ENCODE peak calls at places on chromosomes 3 and 15, in four cellular contexts. One of them, this sample, is unnamed.

GRCh38 chr3:39644176-39644575 is 165.2 kb upstream of the MYRIP start:
- DNase-seq in fibroblast of villous mesenchyme: peak; percentile 72
- DNase-seq in CD8-positive, alpha-beta T cell: no peak
- DNase-seq in GM06990: no peak
- DNase-seq in this sample: peak; percentile 79

GRCh38 chr3:77687545-77687944 is 647.6 kb downstream of the ROBO2 start:
- DNase-seq in fibroblast of villous mesenchyme: no peak
- DNase-seq in CD8-positive, alpha-beta T cell: no peak
- DNase-seq in GM06990: no peak
- DNase-seq in this sample: no peak

GRCh38 chr15:58467121-58467721 is 35.4 kb downstream of the LIPC start:
- DNase-seq in fibroblast of villous mesenchyme: peak; percentile 73
- DNase-seq in CD8-positive, alpha-beta T cell: no peak
- DNase-seq in GM06990: no peak
- DNase-seq in this sample: no peak

GRCh38 chr15:85380860-85381535 is 595 bp downstream of the AKAP13 start:
- DNase-seq in fibroblast of villous mesenchyme: no peak
- DNase-seq in CD8-positive, alpha-beta T cell: peak; percentile 63
- DNase-seq in GM06990: peak; percentile 76
- DNase-seq in this sample: no peak

GRCh38 chr3:190097025-190097424 is 23.7 kb downstream of the P3H2 start:
- DNase-seq in fibroblast of villous mesenchyme: no peak
- DNase-seq in CD8-positive, alpha-beta T cell: no peak
- DNase-seq in GM06990: peak; percentile 82
- DNase-seq in this sample: no peak

GRCh38 chr15:80693682-80694623 is 1.2 kb upstream of the ABHD17C start:
- DNase-seq in fibroblast of villous mesenchyme: peak; percentile 46
- DNase-seq in CD8-positive, alpha-beta T cell: no peak
- DNase-seq in GM06990: no peak
- DNase-seq in this sample: no peak

GRCh38 chr3:161420746-161421145 is 49.4 kb upstream of the SPTSSB start:
- DNase-seq in fibroblast of villous mesenchyme: peak; percentile 19
- DNase-seq in CD8-positive, alpha-beta T cell: no peak
- DNase-seq in GM06990: no peak
- DNase-seq in this sample: no peak

GRCh38 chr3:110568246-110568645 is 503.4 kb upstream of the NECTIN3 start:
- DNase-seq in fibroblast of villous mesenchyme: peak; percentile 48
- DNase-seq in CD8-positive, alpha-beta T cell: no peak
- DNase-seq in GM06990: no peak
- DNase-seq in this sample: peak; percentile 88

GRCh38 chr3:85228966-85229365 is 270.2 kb downstream of the CADM2 start:
- DNase-seq in fibroblast of villous mesenchyme: no peak
- DNase-seq in CD8-positive, alpha-beta T cell: no peak
- DNase-seq in GM06990: no peak
- DNase-seq in this sample: no peak

GRCh38 chr3:51961607-51962569 is 5.4 kb downstream of the PCBP4 start:
- DNase-seq in fibroblast of villous mesenchyme: no peak
- DNase-seq in CD8-positive, alpha-beta T cell: no peak
- DNase-seq in GM06990: no peak
- DNase-seq in this sample: no peak

GRCh38 chr3:108182339-108182738 is 39.9 kb downstream of the IFT57 start:
- DNase-seq in fibroblast of villous mesenchyme: no peak
- DNase-seq in CD8-positive, alpha-beta T cell: no peak
- DNase-seq in GM06990: no peak
- DNase-seq in this sample: peak; percentile 31

GRCh38 chr3:10228248-10228950 is 19.9 kb upstream of the TATDN2 start:
- DNase-seq in fibroblast of villous mesenchyme: no peak
- DNase-seq in CD8-positive, alpha-beta T cell: no peak
- DNase-seq in GM06990: no peak
- DNase-seq in this sample: peak; percentile 60

GRCh38 chr3:4774531-4774930 is 204.7 kb upstream of the BHLHE40 start:
- DNase-seq in fibroblast of villous mesenchyme: no peak
- DNase-seq in CD8-positive, alpha-beta T cell: no peak
- DNase-seq in GM06990: no peak
- DNase-seq in this sample: no peak

GRCh38 chr15:37765809-37766208 is 168.6 kb upstream of the TMCO5A start:
- DNase-seq in fibroblast of villous mesenchyme: peak; percentile 4
- DNase-seq in CD8-positive, alpha-beta T cell: no peak
- DNase-seq in GM06990: no peak
- DNase-seq in this sample: no peak

GRCh38 chr3:188510366-188510765 is 356.4 kb downstream of the LPP start:
- DNase-seq in fibroblast of villous mesenchyme: peak; percentile 90
- DNase-seq in CD8-positive, alpha-beta T cell: no peak
- DNase-seq in GM06990: no peak
- DNase-seq in this sample: peak; percentile 70

GRCh38 chr3:165195226-165195625 is 958 bp downstream of the SLITRK3 start:
- DNase-seq in fibroblast of villous mesenchyme: no peak
- DNase-seq in CD8-positive, alpha-beta T cell: no peak
- DNase-seq in GM06990: no peak
- DNase-seq in this sample: no peak

GRCh38 chr3:124395584-124396340 is 334.5 kb upstream of the UMPS start:
- DNase-seq in fibroblast of villous mesenchyme: peak; percentile 21
- DNase-seq in CD8-positive, alpha-beta T cell: no peak
- DNase-seq in GM06990: no peak
- DNase-seq in this sample: no peak

GRCh38 chr3:194397757-194398312 is 1.2 kb downstream of the GP5 start:
- DNase-seq in fibroblast of villous mesenchyme: no peak
- DNase-seq in CD8-positive, alpha-beta T cell: peak; percentile 53
- DNase-seq in GM06990: peak; percentile 43
- DNase-seq in this sample: no peak
- H3K4me3 ChIP-seq in fibroblast of villous mesenchyme: peak overlapping the region; percentile 8
- H3K4me3 ChIP-seq in CD8-positive, alpha-beta T cell: peak overlapping the region; percentile 60
- H3K4me3 ChIP-seq in GM06990: no peak overlapping the region
- H3K4me3 ChIP-seq in this sample: peak overlapping the region; percentile 3

DNA sequence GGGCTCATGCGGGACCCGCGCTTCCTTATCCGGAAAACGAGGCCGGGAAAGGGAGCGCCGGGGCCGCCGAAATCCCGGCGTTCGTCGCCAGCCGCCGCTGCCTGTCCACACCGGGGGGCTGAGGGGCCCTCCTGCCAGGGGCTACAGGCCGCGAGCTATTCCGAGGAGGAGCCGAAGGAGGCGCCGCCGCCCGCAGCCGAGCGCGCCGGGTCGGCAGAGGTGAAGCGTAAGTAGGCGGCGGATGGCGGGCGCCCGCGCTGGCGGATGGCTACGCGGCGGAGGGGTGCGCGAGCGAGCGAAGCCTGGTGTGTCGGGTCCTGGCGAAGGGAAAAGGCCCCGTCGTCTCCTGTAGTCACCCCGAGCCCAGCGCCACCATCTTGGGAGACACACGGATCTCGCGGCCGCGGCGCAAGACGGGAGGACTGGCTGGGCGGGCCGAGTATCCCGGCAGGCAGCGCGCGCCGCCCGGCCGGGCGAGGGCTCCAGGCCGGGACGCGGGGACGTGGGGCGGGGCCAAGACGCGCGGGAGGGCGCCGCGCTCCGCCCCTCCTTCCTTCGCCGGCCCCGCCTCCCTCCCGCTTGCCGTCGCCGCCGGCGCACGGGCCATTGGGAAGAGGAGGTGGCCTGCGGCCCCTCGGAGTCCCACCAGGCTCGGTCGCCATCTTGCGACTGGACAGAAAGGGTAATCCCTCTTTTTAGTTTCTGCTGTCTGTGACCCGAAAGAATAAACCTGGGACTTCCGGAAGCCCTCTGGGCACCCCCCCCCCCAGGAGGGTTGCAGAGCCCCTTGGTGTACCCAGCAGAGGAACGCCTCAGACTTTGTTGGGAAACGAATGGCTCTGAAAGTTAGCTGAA is at the start of gene UBE3A:
- DNase-seq in fibroblast of villous mesenchyme: peak; percentile 91
- DNase-seq in CD8-positive, alpha-beta T cell: peak; percentile 85
- DNase-seq in GM06990: peak; percentile 96
- DNase-seq in this sample: peak; percentile 91
- TF ChIP-seq CTCF in fibroblast of villous mesenchyme: peak; percentile 30
- TF ChIP-seq CTCF in CD8-positive, alpha-beta T cell: no peak
- TF ChIP-seq CTCF in GM06990: peak; percentile 9
- TF ChIP-seq CTCF in this sample: no peak

GRCh38 chr3:147672035-147672434 is 262.9 kb downstream of the ZIC1 start:
- DNase-seq in fibroblast of villous mesenchyme: no peak
- DNase-seq in CD8-positive, alpha-beta T cell: no peak
- DNase-seq in GM06990: no peak
- DNase-seq in this sample: no peak
- H3K4me3 ChIP-seq in fibroblast of villous mesenchyme: no peak overlapping the region
- H3K4me3 ChIP-seq in CD8-positive, alpha-beta T cell: no peak overlapping the region
- H3K4me3 ChIP-seq in GM06990: no peak overlapping the region
- H3K4me3 ChIP-seq in this sample: no peak overlapping the region

DNA sequence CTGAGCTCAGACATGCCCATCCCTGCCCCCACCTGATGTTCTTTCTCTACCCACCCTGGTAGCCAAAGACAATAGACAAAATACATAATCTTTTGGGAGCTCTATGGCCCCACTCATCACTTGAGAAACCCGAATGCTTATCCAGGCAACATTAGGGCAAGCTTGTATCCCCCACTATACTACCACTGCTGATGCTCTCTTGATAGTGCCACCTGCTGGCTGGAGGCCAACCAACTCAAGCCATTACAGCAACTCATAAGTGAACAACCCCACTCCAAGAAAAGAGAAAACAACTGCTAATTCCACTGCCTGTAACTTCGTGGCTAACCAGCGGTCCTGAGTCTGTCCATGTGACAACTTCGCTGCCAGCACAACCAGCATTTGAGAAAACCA is 342.5 kb upstream of the TGFBR2 start:
- DNase-seq in fibroblast of villous mesenchyme: no peak
- DNase-seq in CD8-positive, alpha-beta T cell: no peak
- DNase-seq in GM06990: no peak
- DNase-seq in this sample: no peak
- TF ChIP-seq CTCF in fibroblast of villous mesenchyme: no peak
- TF ChIP-seq CTCF in CD8-positive, alpha-beta T cell: no peak
- TF ChIP-seq CTCF in GM06990: peak; percentile 19
- TF ChIP-seq CTCF in this sample: no peak

GRCh38 chr3:129005526-129006303 is 4.6 kb downstream of the EFCC1 start:
- DNase-seq in fibroblast of villous mesenchyme: peak; percentile 65
- DNase-seq in CD8-positive, alpha-beta T cell: no peak
- DNase-seq in GM06990: no peak
- DNase-seq in this sample: peak; percentile 66

GRCh38 chr3:129003578-129004112 is 2.5 kb downstream of the EFCC1 start:
- DNase-seq in fibroblast of villous mesenchyme: no peak
- DNase-seq in CD8-positive, alpha-beta T cell: peak; percentile 52
- DNase-seq in GM06990: no peak
- DNase-seq in this sample: no peak

GRCh38 chr3:129002573-129003569 is 1.8 kb downstream of the EFCC1 start:
- DNase-seq in fibroblast of villous mesenchyme: no peak
- DNase-seq in CD8-positive, alpha-beta T cell: no peak
- DNase-seq in GM06990: no peak
- DNase-seq in this sample: no peak

GRCh38 chr3:129006864-129007263 is 5.8 kb downstream of the EFCC1 start:
- DNase-seq in fibroblast of villous mesenchyme: no peak
- DNase-seq in CD8-positive, alpha-beta T cell: no peak
- DNase-seq in GM06990: no peak
- DNase-seq in this sample: no peak

DNA sequence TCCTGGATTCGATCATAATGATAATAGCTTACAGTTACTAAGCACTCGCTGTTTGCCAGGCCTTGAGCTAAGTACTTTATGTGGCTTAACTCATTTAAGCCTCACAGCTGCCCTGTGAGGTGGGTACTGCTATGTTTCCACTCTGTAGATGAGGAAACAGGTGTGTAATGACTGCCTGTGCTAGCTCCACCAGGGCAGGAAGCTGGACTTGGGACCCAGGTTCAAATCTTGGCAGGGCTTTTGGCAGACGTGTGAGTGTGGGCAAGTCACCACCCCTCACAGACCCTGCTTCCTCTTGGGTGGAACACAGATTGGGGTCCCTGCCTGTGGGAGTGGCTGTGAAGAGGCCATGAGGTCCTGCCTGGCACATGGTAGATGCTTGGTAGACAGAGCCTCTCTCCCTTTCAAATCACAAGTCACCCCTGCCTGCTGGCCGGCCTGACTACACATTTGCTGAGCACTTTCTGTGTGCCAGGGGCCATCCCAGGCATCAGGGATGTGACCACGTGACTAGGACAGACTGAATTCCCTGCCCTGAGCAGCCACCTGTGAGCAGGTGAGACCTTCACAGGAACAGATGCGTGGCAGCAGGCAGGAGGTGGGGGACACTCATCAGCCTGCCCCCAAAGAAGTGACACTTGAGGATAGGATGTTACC is 3.7 kb downstream of the EFCC1 start:
- DNase-seq in fibroblast of villous mesenchyme: no peak
- DNase-seq in CD8-positive, alpha-beta T cell: no peak
- DNase-seq in GM06990: no peak
- DNase-seq in this sample: no peak
- H3K4me3 ChIP-seq in fibroblast of villous mesenchyme: no peak overlapping the region
- H3K4me3 ChIP-seq in CD8-positive, alpha-beta T cell: no peak overlapping the region
- H3K4me3 ChIP-seq in GM06990: no peak overlapping the region
- H3K4me3 ChIP-seq in this sample: no peak overlapping the region

GRCh38 chr3:128787256-128788253 is 61.6 kb downstream of the RAB7A start:
- DNase-seq in fibroblast of villous mesenchyme: peak; percentile 82
- DNase-seq in CD8-positive, alpha-beta T cell: peak; percentile 34
- DNase-seq in GM06990: no peak
- DNase-seq in this sample: peak; percentile 48
- TF ChIP-seq CTCF in fibroblast of villous mesenchyme: peak; percentile 43
- TF ChIP-seq CTCF in CD8-positive, alpha-beta T cell: peak; percentile 51
- TF ChIP-seq CTCF in GM06990: peak; percentile 52
- TF ChIP-seq CTCF in this sample: peak; percentile 35

GRCh38 chr3:121661376-121661775 is 673 bp upstream of the HCLS1 start:
- DNase-seq in fibroblast of villous mesenchyme: no peak
- DNase-seq in CD8-positive, alpha-beta T cell: no peak
- DNase-seq in GM06990: peak; percentile 9
- DNase-seq in this sample: no peak

GRCh38 chr3:121658716-121659435 is 1.8 kb downstream of the HCLS1 start:
- DNase-seq in fibroblast of villous mesenchyme: no peak
- DNase-seq in CD8-positive, alpha-beta T cell: no peak
- DNase-seq in GM06990: no peak
- DNase-seq in this sample: no peak

GRCh38 chr3:121663171-121663847 is 2.6 kb upstream of the HCLS1 start:
- DNase-seq in fibroblast of villous mesenchyme: no peak
- DNase-seq in CD8-positive, alpha-beta T cell: no peak
- DNase-seq in GM06990: no peak
- DNase-seq in this sample: no peak

GRCh38 chr3:121662742-121663141 is 2.0 kb upstream of the HCLS1 start:
- DNase-seq in fibroblast of villous mesenchyme: no peak
- DNase-seq in CD8-positive, alpha-beta T cell: no peak
- DNase-seq in GM06990: no peak
- DNase-seq in this sample: no peak

GRCh38 chr3:121660356-121661171 is at the start of gene HCLS1:
- DNase-seq in fibroblast of villous mesenchyme: peak; percentile 55
- DNase-seq in CD8-positive, alpha-beta T cell: peak; percentile 71
- DNase-seq in GM06990: peak; percentile 85
- DNase-seq in this sample: peak; percentile 44
- H3K4me3 ChIP-seq in fibroblast of villous mesenchyme: peak within 1 kb of the TSS; percentile 44
- H3K4me3 ChIP-seq in CD8-positive, alpha-beta T cell: peak within 1 kb of the TSS; percentile 58
- H3K4me3 ChIP-seq in GM06990: peak within 1 kb of the TSS; percentile 71
- H3K4me3 ChIP-seq in this sample: peak within 1 kb of the TSS; percentile 7

GRCh38 chr15:78418239-78418638 is 19.8 kb upstream of the IREB2 start:
- DNase-seq in fibroblast of villous mesenchyme: no peak
- DNase-seq in CD8-positive, alpha-beta T cell: no peak
- DNase-seq in GM06990: no peak
- DNase-seq in this sample: no peak

GRCh38 chr15:78414608-78415250 is 23.3 kb upstream of the IREB2 start:
- DNase-seq in fibroblast of villous mesenchyme: no peak
- DNase-seq in CD8-positive, alpha-beta T cell: no peak
- DNase-seq in GM06990: no peak
- DNase-seq in this sample: no peak

GRCh38 chr15:78419331-78419730 is 18.7 kb upstream of the IREB2 start:
- DNase-seq in fibroblast of villous mesenchyme: no peak
- DNase-seq in CD8-positive, alpha-beta T cell: no peak
- DNase-seq in GM06990: no peak
- DNase-seq in this sample: no peak

GRCh38 chr15:78418681-78419080 is 19.3 kb upstream of the IREB2 start:
- DNase-seq in fibroblast of villous mesenchyme: no peak
- DNase-seq in CD8-positive, alpha-beta T cell: no peak
- DNase-seq in GM06990: no peak
- DNase-seq in this sample: no peak

GRCh38 chr15:78415284-78415683 is 22.7 kb upstream of the IREB2 start:
- DNase-seq in fibroblast of villous mesenchyme: peak; percentile 16
- DNase-seq in CD8-positive, alpha-beta T cell: no peak
- DNase-seq in GM06990: no peak
- DNase-seq in this sample: peak; percentile 42
- TF ChIP-seq CTCF in fibroblast of villous mesenchyme: peak; percentile 42
- TF ChIP-seq CTCF in CD8-positive, alpha-beta T cell: no peak
- TF ChIP-seq CTCF in GM06990: no peak
- TF ChIP-seq CTCF in this sample: peak; percentile 31